ENCODE peak calls at places on chromosomes 5 and 9, in ten cellular contexts. One of them, this sample, is unnamed.

GRCh38 chr5:103094737-103095136 is 25.2 kb downstream of the GIN1 start:
- DNase-seq in sigmoid colon: no peak
- DNase-seq in dorsolateral prefrontal cortex: no peak
- DNase-seq in GM23338: no peak
- DNase-seq in Calu3: no peak
- DNase-seq in RWPE1: no peak
- DNase-seq in lung: no peak
- DNase-seq in type B pancreatic cell: no peak
- DNase-seq in IMR-90: no peak
- DNase-seq in cardiac muscle cell: peak
- DNase-seq in this sample: no peak

GRCh38 chr9:75754090-75754489 is 136.4 kb upstream of the PCSK5 start:
- DNase-seq in sigmoid colon: no peak
- DNase-seq in dorsolateral prefrontal cortex: no peak
- DNase-seq in GM23338: no peak
- DNase-seq in Calu3: no peak
- DNase-seq in RWPE1: no peak
- DNase-seq in lung: no peak
- DNase-seq in type B pancreatic cell: no peak
- DNase-seq in IMR-90: no peak
- DNase-seq in cardiac muscle cell: no peak
- DNase-seq in this sample: no peak

GRCh38 chr9:121529237-121529987 is 29.8 kb upstream of the GGTA1 start:
- DNase-seq in sigmoid colon: peak
- DNase-seq in dorsolateral prefrontal cortex: peak
- DNase-seq in GM23338: no peak
- DNase-seq in Calu3: peak
- DNase-seq in RWPE1: peak
- DNase-seq in lung: peak
- DNase-seq in type B pancreatic cell: no peak
- DNase-seq in IMR-90: peak
- DNase-seq in cardiac muscle cell: peak
- DNase-seq in this sample: no peak

GRCh38 chr5:98333921-98334320 is 439.5 kb upstream of the RGMB start:
- DNase-seq in sigmoid colon: no peak
- DNase-seq in dorsolateral prefrontal cortex: no peak
- DNase-seq in GM23338: no peak
- DNase-seq in Calu3: no peak
- DNase-seq in RWPE1: no peak
- DNase-seq in lung: no peak
- DNase-seq in type B pancreatic cell: no peak
- DNase-seq in IMR-90: no peak
- DNase-seq in cardiac muscle cell: no peak
- DNase-seq in this sample: no peak

GRCh38 chr5:100726116-100726515 is 177.0 kb downstream of the ST8SIA4 start:
- DNase-seq in sigmoid colon: no peak
- DNase-seq in dorsolateral prefrontal cortex: no peak
- DNase-seq in GM23338: no peak
- DNase-seq in Calu3: no peak
- DNase-seq in RWPE1: no peak
- DNase-seq in lung: no peak
- DNase-seq in type B pancreatic cell: no peak
- DNase-seq in IMR-90: no peak
- DNase-seq in cardiac muscle cell: no peak
- DNase-seq in this sample: no peak

GRCh38 chr9:78130004-78130403 is 98.4 kb upstream of the GNAQ start:
- DNase-seq in sigmoid colon: no peak
- DNase-seq in dorsolateral prefrontal cortex: peak
- DNase-seq in GM23338: peak
- DNase-seq in Calu3: peak
- DNase-seq in RWPE1: no peak
- DNase-seq in lung: no peak
- DNase-seq in type B pancreatic cell: no peak
- DNase-seq in IMR-90: no peak
- DNase-seq in cardiac muscle cell: peak
- DNase-seq in this sample: no peak

GRCh38 chr9:36396985-36397384 is 3.1 kb downstream of the RNF38 start:
- DNase-seq in sigmoid colon: no peak
- DNase-seq in dorsolateral prefrontal cortex: no peak
- DNase-seq in GM23338: no peak
- DNase-seq in Calu3: no peak
- DNase-seq in RWPE1: no peak
- DNase-seq in lung: no peak
- DNase-seq in type B pancreatic cell: no peak
- DNase-seq in IMR-90: no peak
- DNase-seq in cardiac muscle cell: peak
- DNase-seq in this sample: no peak

GRCh38 chr9:19231126-19232035 is 888 bp downstream of the DENND4C start:
- DNase-seq in sigmoid colon: peak
- DNase-seq in dorsolateral prefrontal cortex: no peak
- DNase-seq in GM23338: peak
- DNase-seq in Calu3: peak
- DNase-seq in RWPE1: peak
- DNase-seq in lung: peak
- DNase-seq in type B pancreatic cell: no peak
- DNase-seq in IMR-90: peak
- DNase-seq in cardiac muscle cell: no peak
- DNase-seq in this sample: no peak

GRCh38 chr9:131657890-131658752 is 81.8 kb downstream of the RAPGEF1 start:
- DNase-seq in sigmoid colon: no peak
- DNase-seq in dorsolateral prefrontal cortex: no peak
- DNase-seq in GM23338: no peak
- DNase-seq in Calu3: peak
- DNase-seq in RWPE1: peak
- DNase-seq in lung: no peak
- DNase-seq in type B pancreatic cell: no peak
- DNase-seq in IMR-90: peak
- DNase-seq in cardiac muscle cell: peak
- DNase-seq in this sample: no peak

GRCh38 chr5:67985686-67986387 is 229.7 kb upstream of the PIK3R1 start:
- DNase-seq in sigmoid colon: no peak
- DNase-seq in dorsolateral prefrontal cortex: no peak
- DNase-seq in GM23338: no peak
- DNase-seq in Calu3: no peak
- DNase-seq in RWPE1: no peak
- DNase-seq in lung: no peak
- DNase-seq in type B pancreatic cell: no peak
- DNase-seq in IMR-90: peak
- DNase-seq in cardiac muscle cell: no peak
- DNase-seq in this sample: no peak

GRCh38 chr9:5500441-5501235 is 9.7 kb upstream of the PDCD1LG2 start:
- DNase-seq in sigmoid colon: no peak
- DNase-seq in dorsolateral prefrontal cortex: no peak
- DNase-seq in GM23338: no peak
- DNase-seq in Calu3: no peak
- DNase-seq in RWPE1: no peak
- DNase-seq in lung: no peak
- DNase-seq in type B pancreatic cell: no peak
- DNase-seq in IMR-90: peak
- DNase-seq in cardiac muscle cell: peak
- DNase-seq in this sample: no peak

GRCh38 chr9:89781838-89782237 is 177.0 kb downstream of the GADD45G start:
- DNase-seq in sigmoid colon: no peak
- DNase-seq in dorsolateral prefrontal cortex: no peak
- DNase-seq in GM23338: no peak
- DNase-seq in Calu3: no peak
- DNase-seq in RWPE1: no peak
- DNase-seq in lung: no peak
- DNase-seq in type B pancreatic cell: no peak
- DNase-seq in IMR-90: no peak
- DNase-seq in cardiac muscle cell: no peak
- DNase-seq in this sample: no peak

GRCh38 chr5:665956-666711 is 27.0 kb downstream of the TPPP start:
- DNase-seq in sigmoid colon: peak
- DNase-seq in dorsolateral prefrontal cortex: no peak
- DNase-seq in GM23338: no peak
- DNase-seq in Calu3: no peak
- DNase-seq in RWPE1: no peak
- DNase-seq in lung: no peak
- DNase-seq in type B pancreatic cell: no peak
- DNase-seq in IMR-90: no peak
- DNase-seq in cardiac muscle cell: no peak
- DNase-seq in this sample: no peak

GRCh38 chr9:74303945-74304344 is 193.2 kb upstream of the RORB start:
- DNase-seq in sigmoid colon: no peak
- DNase-seq in dorsolateral prefrontal cortex: no peak
- DNase-seq in GM23338: no peak
- DNase-seq in Calu3: no peak
- DNase-seq in RWPE1: no peak
- DNase-seq in lung: no peak
- DNase-seq in type B pancreatic cell: no peak
- DNase-seq in IMR-90: no peak
- DNase-seq in cardiac muscle cell: no peak
- DNase-seq in this sample: no peak

GRCh38 chr9:79567671-79568098 is 4.1 kb upstream of the TLE4 start:
- DNase-seq in sigmoid colon: no peak
- DNase-seq in dorsolateral prefrontal cortex: no peak
- DNase-seq in GM23338: peak
- DNase-seq in Calu3: no peak
- DNase-seq in RWPE1: no peak
- DNase-seq in lung: no peak
- DNase-seq in type B pancreatic cell: no peak
- DNase-seq in IMR-90: no peak
- DNase-seq in cardiac muscle cell: no peak
- DNase-seq in this sample: no peak
- TF ChIP-seq CTCF in sigmoid colon: no peak
- TF ChIP-seq CTCF in dorsolateral prefrontal cortex: no peak
- TF ChIP-seq CTCF in GM23338: peak
- TF ChIP-seq CTCF in Calu3: no peak
- TF ChIP-seq CTCF in RWPE1: peak
- TF ChIP-seq CTCF in lung: no peak
- TF ChIP-seq CTCF in type B pancreatic cell: no peak
- TF ChIP-seq CTCF in IMR-90: no peak
- TF ChIP-seq CTCF in cardiac muscle cell: no peak
- TF ChIP-seq CTCF in this sample: no peak

DNA sequence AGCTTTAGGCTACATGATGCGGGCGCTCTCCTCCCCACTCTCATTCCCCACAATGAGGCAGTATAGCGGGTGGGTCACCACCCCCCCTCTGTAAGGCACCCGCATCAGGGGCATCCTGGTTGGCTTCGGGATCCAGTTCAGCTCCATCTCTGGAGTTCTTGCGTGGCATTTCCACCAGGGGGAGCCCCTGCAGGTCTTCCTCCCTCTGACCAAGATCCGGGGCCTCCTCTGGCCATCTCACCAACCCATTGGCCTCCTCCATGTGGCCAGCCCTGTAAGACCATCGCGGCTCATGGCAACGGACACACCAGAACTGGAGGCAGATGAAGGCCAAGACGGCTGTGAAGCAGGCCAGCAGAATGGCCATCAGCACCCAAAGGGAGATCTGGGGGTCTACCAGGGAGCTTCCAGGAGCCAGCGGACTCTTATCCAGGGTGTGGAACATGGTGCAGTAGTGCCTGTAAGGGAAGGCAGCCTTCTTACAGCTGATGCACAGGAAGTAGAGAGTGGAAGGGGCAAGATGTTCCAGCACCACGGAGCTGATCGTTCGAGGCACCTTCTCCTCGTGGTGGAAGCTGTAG is 77.0 kb downstream of the CYFIP2 start:
- DNase-seq in sigmoid colon: no peak
- DNase-seq in dorsolateral prefrontal cortex: no peak
- DNase-seq in GM23338: peak
- DNase-seq in Calu3: peak
- DNase-seq in RWPE1: peak
- DNase-seq in lung: no peak
- DNase-seq in type B pancreatic cell: no peak
- DNase-seq in IMR-90: no peak
- DNase-seq in cardiac muscle cell: peak
- DNase-seq in this sample: peak
- TF ChIP-seq CTCF in sigmoid colon: no peak
- TF ChIP-seq CTCF in dorsolateral prefrontal cortex: peak
- TF ChIP-seq CTCF in GM23338: peak
- TF ChIP-seq CTCF in Calu3: peak
- TF ChIP-seq CTCF in RWPE1: peak
- TF ChIP-seq CTCF in lung: peak
- TF ChIP-seq CTCF in type B pancreatic cell: peak
- TF ChIP-seq CTCF in IMR-90: peak
- TF ChIP-seq CTCF in cardiac muscle cell: peak
- TF ChIP-seq CTCF in this sample: peak

GRCh38 chr9:114538241-114538640 is 33.0 kb upstream of the WHRN start:
- DNase-seq in sigmoid colon: no peak
- DNase-seq in dorsolateral prefrontal cortex: no peak
- DNase-seq in GM23338: peak
- DNase-seq in Calu3: peak
- DNase-seq in RWPE1: peak
- DNase-seq in lung: no peak
- DNase-seq in type B pancreatic cell: no peak
- DNase-seq in IMR-90: no peak
- DNase-seq in cardiac muscle cell: no peak
- DNase-seq in this sample: no peak
- TF ChIP-seq CTCF in sigmoid colon: no peak
- TF ChIP-seq CTCF in dorsolateral prefrontal cortex: no peak
- TF ChIP-seq CTCF in GM23338: peak
- TF ChIP-seq CTCF in Calu3: no peak
- TF ChIP-seq CTCF in RWPE1: no peak
- TF ChIP-seq CTCF in lung: no peak
- TF ChIP-seq CTCF in type B pancreatic cell: no peak
- TF ChIP-seq CTCF in IMR-90: no peak
- TF ChIP-seq CTCF in cardiac muscle cell: no peak
- TF ChIP-seq CTCF in this sample: no peak

GRCh38 chr5:65480306-65480865 is 1.3 kb downstream of the ADAMTS6 start:
- DNase-seq in sigmoid colon: peak
- DNase-seq in dorsolateral prefrontal cortex: peak
- DNase-seq in GM23338: peak
- DNase-seq in Calu3: peak
- DNase-seq in RWPE1: peak
- DNase-seq in lung: peak
- DNase-seq in type B pancreatic cell: no peak
- DNase-seq in IMR-90: peak
- DNase-seq in cardiac muscle cell: peak
- DNase-seq in this sample: peak
- TF ChIP-seq CTCF in sigmoid colon: no peak
- TF ChIP-seq CTCF in dorsolateral prefrontal cortex: no peak
- TF ChIP-seq CTCF in GM23338: no peak
- TF ChIP-seq CTCF in Calu3: no peak
- TF ChIP-seq CTCF in RWPE1: no peak
- TF ChIP-seq CTCF in lung: no peak
- TF ChIP-seq CTCF in type B pancreatic cell: no peak
- TF ChIP-seq CTCF in IMR-90: no peak
- TF ChIP-seq CTCF in cardiac muscle cell: peak
- TF ChIP-seq CTCF in this sample: no peak